ENCODE peak calls at places on chromosomes 12 and 14, in seven cellular contexts. M is upper lobe of right lung, H is AG09319, G is foreskin fibroblast, Q is psoas muscle, W is adrenal gland, X is BJ. K is an unnamed sample.

GRCh38 chr12:633731-634130 is 29.5 kb downstream of the NINJ2 start:
- DNase-seq in M (no peak), H (no peak), G (no peak), Q (no peak), W (no peak), X (no peak), K (no peak)

GRCh38 chr14:93964281-93964680 is 12.1 kb downstream of the ASB2 start:
- DNase-seq in M (no peak), H (no peak), G (no peak), Q (peak), W (no peak), X (no peak), K (no peak)

GRCh38 chr12:112905451-112906089 is 1.2 kb upstream of the OAS1 start:
- DNase-seq in M (no peak), H (no peak), G (no peak), Q (no peak), W (peak), X (no peak), K (no peak)

GRCh38 chr12:116478243-116478773 is 80.9 kb upstream of the MAP1LC3B2 start:
- DNase-seq in M (no peak), H (no peak), G (no peak), Q (no peak), W (no peak), X (no peak), K (no peak)

GRCh38 chr14:94543450-94544123 is 17.7 kb upstream of the SERPINA4 start:
- DNase-seq in M (peak), H (no peak), G (no peak), Q (no peak), W (peak), X (no peak), K (no peak)

GRCh38 chr12:106586803-106587684 is 4.2 kb downstream of the RFX4 start:
- DNase-seq in M (no peak), H (no peak), G (no peak), Q (no peak), W (no peak), X (no peak), K (no peak)

GRCh38 chr14:20327005-20327869 is 5.8 kb downstream of the CCNB1IP1 start:
- DNase-seq in M (no peak), H (peak), G (peak), Q (no peak), W (peak), X (no peak), K (no peak)

GRCh38 chr14:96072746-96073145 is 33.6 kb downstream of the C14orf132 start:
- DNase-seq in M (no peak), H (no peak), G (no peak), Q (no peak), W (no peak), X (no peak), K (no peak)

GRCh38 chr14:91911474-91912032 is 35.9 kb downstream of the FBLN5 start:
- DNase-seq in M (no peak), H (no peak), G (peak), Q (no peak), W (peak), X (no peak), K (peak)

GRCh38 chr12:87274594-87275245 is 754.5 kb downstream of the C12orf50 start:
- DNase-seq in M (no peak), H (no peak), G (no peak), Q (no peak), W (no peak), X (no peak), K (no peak)

GRCh38 chr12:62917066-62917465 is 17.9 kb downstream of the PPM1H start:
- DNase-seq in M (no peak), H (no peak), G (no peak), Q (no peak), W (no peak), X (no peak), K (no peak)

GRCh38 chr14:68372363-68372762 is 420.5 kb downstream of the ZFP36L1 start:
- DNase-seq in M (no peak), H (no peak), G (no peak), Q (no peak), W (no peak), X (no peak), K (no peak)

GRCh38 chr12:20560935-20561334 is 134.2 kb upstream of the SLCO1C1 start:
- DNase-seq in M (no peak), H (no peak), G (no peak), Q (no peak), W (no peak), X (no peak), K (no peak)

GRCh38 chr12:64085154-64085553 is 136.9 kb downstream of the KICS2 start:
- DNase-seq in M (no peak), H (no peak), G (no peak), Q (no peak), W (no peak), X (no peak), K (no peak)

GRCh38 chr12:75196865-75197264 is 12.8 kb downstream of the KCNC2 start:
- DNase-seq in M (no peak), H (no peak), G (no peak), Q (no peak), W (no peak), X (no peak), K (no peak)

GRCh38 chr12:27970391-27970980 is 2.0 kb downstream of the PTHLH start:
- DNase-seq in M (no peak), H (no peak), G (peak), Q (peak), W (peak), X (no peak), K (no peak)

GRCh38 chr12:229441-230191 is 15.7 kb upstream of the SLC6A12 start:
- DNase-seq in M (peak), H (no peak), G (no peak), Q (no peak), W (no peak), X (no peak), K (no peak)

GRCh38 chr14:58703149-58703509 is 65.4 kb downstream of the DACT1 start:
- DNase-seq in M (no peak), H (no peak), G (no peak), Q (no peak), W (no peak), X (no peak), K (peak)

GRCh38 chr12:92370828-92371227 is 225.2 kb upstream of the BTG1 start:
- DNase-seq in M (no peak), H (no peak), G (no peak), Q (no peak), W (no peak), X (no peak), K (no peak)

GRCh38 chr12:95996034-95996658 is at the start of gene HAL:
- DNase-seq in M (peak), H (no peak), G (no peak), Q (no peak), W (peak), X (no peak), K (peak)

GRCh38 chr12:53495903-53496751 is 3.1 kb downstream of the MAP3K12 start:
- DNase-seq in M (peak), H (peak), G (peak), Q (peak), W (peak), X (peak), K (peak)

GRCh38 chr12:70756118-70756517 is 118.9 kb upstream of the PTPRB start:
- DNase-seq in M (no peak), H (no peak), G (peak), Q (no peak), W (no peak), X (peak), K (no peak)

GRCh38 chr14:73239463-73240241 is 2.3 kb downstream of the PAPLN start:
- DNase-seq in M (no peak), H (no peak), G (peak), Q (peak), W (peak), X (no peak), K (peak)

GRCh38 chr12:67302162-67302561 is 33.0 kb downstream of the CAND1 start:
- DNase-seq in M (no peak), H (no peak), G (no peak), Q (no peak), W (no peak), X (no peak), K (no peak)

GRCh38 chr12:116381240-116381743 is 103.8 kb upstream of the MED13L start:
- DNase-seq in M (no peak), H (no peak), G (no peak), Q (no peak), W (no peak), X (no peak), K (no peak)

GRCh38 chr14:47626151-47627035 is 49.0 kb downstream of the MDGA2 start:
- DNase-seq in M (no peak), H (no peak), G (no peak), Q (no peak), W (no peak), X (no peak), K (no peak)

GRCh38 chr14:79044894-79045624 is 874.9 kb downstream of the NRXN3 start:
- DNase-seq in M (no peak), H (no peak), G (peak), Q (no peak), W (no peak), X (peak), K (peak)

GRCh38 chr12:3168775-3169221 is 91.6 kb downstream of the TSPAN9 start:
- DNase-seq in M (no peak), H (peak), G (peak), Q (peak), W (peak), X (peak), K (no peak)

GRCh38 chr14:56874375-56874774 is 64.1 kb upstream of the OTX2 start:
- DNase-seq in M (no peak), H (no peak), G (no peak), Q (no peak), W (peak), X (no peak), K (peak)

GRCh38 chr14:33792387-33793368 is 158.2 kb downstream of the EGLN3 start:
- DNase-seq in M (peak), H (peak), G (peak), Q (peak), W (peak), X (peak), K (peak)

GRCh38 chr12:11769723-11770514 is 120.4 kb downstream of the ETV6 start:
- DNase-seq in M (no peak), H (no peak), G (no peak), Q (no peak), W (no peak), X (no peak), K (peak)

GRCh38 chr14:74324945-74325361 is 22.2 kb upstream of the ABCD4 start:
- DNase-seq in M (no peak), H (no peak), G (peak), Q (no peak), W (no peak), X (no peak), K (no peak)

GRCh38 chr12:95443458-95443857 is 30.5 kb upstream of the METAP2 start:
- DNase-seq in M (no peak), H (no peak), G (no peak), Q (no peak), W (no peak), X (no peak), K (no peak)

GRCh38 chr12:42666671-42667243 is 77.2 kb upstream of the PRICKLE1 start:
- DNase-seq in M (no peak), H (no peak), G (no peak), Q (no peak), W (no peak), X (no peak), K (no peak)

GRCh38 chr14:21825147-21825743 is 151.6 kb upstream of the OR4E1 start:
- DNase-seq in M (no peak), H (no peak), G (no peak), Q (no peak), W (no peak), X (no peak), K (no peak)

GRCh38 chr12:27434673-27435565 is 11.6 kb upstream of the SMCO2 start:
- DNase-seq in M (no peak), H (no peak), G (peak), Q (no peak), W (peak), X (no peak), K (no peak)

GRCh38 chr14:31127690-31128089 is 79.9 kb downstream of the HECTD1 start:
- DNase-seq in M (no peak), H (no peak), G (no peak), Q (no peak), W (no peak), X (no peak), K (no peak)

DNA sequence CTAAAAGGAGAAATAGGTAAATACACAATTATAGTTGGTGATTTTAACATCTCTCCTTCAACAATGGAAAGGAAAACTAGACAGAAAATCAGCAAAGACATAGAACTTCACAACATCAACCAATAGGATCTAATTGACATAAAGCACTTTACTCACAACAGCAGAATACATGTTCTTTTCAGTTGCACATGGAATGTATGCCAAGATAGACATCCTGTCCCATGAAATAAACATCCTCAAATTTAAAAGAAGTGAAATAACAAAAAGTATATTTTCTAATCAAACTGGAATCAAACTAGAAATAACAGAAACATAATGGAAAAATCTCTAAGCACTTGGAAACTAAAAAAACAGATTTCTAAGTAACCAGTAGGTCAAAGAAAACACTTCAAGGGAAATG is 296.2 kb upstream of the RGS6 start:
- DNase-seq in M (no peak), H (no peak), G (no peak), Q (no peak), W (no peak), X (no peak), K (no peak)
- TF ChIP-seq CTCF in M (no peak), H (no peak), G (no peak), Q (no peak), W (no peak), X (no peak), K (no peak)

DNA sequence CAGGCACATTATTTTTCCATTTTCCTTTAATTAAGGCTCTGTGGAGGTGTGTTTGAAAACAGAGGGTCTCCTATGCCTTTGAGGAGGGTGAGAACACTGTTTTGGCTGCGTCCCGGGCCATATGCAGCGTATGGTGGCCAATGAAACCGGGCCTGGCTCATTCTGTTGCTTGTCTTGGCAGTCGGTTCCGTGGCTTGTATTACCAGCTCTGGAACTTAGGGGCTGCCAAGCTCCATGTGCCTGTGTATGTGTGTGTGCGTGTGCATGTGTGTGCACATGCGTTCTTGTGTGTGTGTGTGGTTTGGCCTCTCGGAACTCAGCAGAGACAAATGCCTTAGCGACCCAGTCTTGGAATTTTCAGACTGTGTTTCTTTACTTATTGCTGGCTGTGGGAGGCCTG is 2.7 kb downstream of the JDP2 start:
- DNase-seq in M (no peak), H (peak), G (peak), Q (peak), W (no peak), X (no peak), K (no peak)
- TF ChIP-seq CTCF in M (no peak), H (no peak), G (no peak), Q (no peak), W (no peak), X (no peak), K (no peak)

GRCh38 chr14:100827751-100828447 is 2.0 kb downstream of the MEG3 start:
- DNase-seq in M (no peak), H (peak), G (peak), Q (no peak), W (peak), X (no peak), K (no peak)
- TF ChIP-seq CTCF in M (peak), H (peak), G (peak), Q (peak), W (peak), X (peak), K (no peak)

DNA sequence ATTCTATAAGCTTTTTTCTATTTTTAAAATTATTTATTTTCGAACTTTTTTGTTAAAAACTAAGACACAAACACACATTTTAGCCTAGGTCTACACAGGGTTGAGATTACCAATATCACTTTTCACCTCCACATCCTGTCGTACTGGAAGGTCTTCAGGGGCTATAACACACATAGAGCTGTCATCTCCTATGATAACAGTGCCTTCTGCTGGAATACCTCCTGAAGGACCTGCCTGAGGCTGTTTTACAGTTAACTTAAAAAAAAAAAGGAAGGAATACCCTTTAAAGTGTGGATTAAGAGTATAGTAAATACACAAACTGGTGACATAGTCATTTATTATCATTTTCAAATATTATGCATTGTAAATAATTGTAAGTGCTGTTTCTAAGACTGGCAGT is 43.0 kb downstream of the RASSF8 start:
- DNase-seq in M (no peak), H (no peak), G (no peak), Q (no peak), W (no peak), X (no peak), K (no peak)
- TF ChIP-seq CTCF in M (no peak), H (no peak), G (no peak), Q (no peak), W (no peak), X (no peak), K (no peak)

DNA sequence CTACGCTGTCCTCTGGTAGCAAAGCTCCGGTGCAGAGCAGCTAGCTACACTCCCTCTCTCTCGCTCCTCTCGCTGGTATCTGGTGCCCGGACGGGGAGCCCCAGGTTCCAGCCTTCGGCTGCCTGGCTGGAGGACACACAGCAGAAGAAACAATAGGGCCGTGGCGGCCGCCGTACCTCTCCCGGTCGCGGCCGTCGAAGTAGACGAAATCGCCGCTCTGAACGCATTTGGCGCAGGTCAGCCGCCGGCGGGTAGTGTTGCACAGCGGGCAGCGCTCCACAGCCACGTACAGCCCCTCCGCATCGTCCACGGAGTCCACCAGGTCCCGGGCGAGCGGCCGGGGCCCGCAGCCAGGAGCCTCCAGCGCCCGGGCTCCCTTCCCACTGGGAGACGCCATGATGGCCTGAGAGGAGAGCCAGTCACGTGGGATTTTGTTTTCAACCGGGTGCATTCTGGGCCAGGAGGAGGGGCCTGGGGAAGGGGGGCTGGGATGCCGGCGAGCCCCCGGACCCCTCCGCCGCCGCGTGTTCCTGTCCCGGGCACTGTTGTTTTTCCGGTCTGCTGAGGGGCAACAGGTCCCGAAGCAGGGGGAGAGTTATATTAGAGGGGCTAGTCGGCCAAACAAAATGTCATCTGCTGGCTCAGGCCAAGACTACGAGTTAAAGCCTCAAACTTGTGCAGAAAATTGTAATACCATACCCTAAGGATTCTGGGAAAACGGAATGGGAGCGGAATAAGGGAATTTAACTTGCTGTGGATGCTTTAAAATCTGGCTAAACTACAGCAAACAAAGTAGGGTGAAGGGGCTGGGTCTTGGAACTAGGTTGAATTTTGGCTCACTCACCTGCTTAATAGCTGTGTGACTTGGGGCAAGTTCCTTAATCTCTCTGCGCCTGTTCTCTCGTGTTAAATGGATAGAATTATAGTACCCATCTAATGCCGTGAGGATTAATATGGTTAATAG is at the start of gene ATG14:
- DNase-seq in M (peak), H (peak), G (peak), Q (peak), W (peak), X (no peak), K (peak)
- TF ChIP-seq CTCF in M (no peak), H (no peak), G (no peak), Q (no peak), W (no peak), X (no peak), K (no peak)

DNA sequence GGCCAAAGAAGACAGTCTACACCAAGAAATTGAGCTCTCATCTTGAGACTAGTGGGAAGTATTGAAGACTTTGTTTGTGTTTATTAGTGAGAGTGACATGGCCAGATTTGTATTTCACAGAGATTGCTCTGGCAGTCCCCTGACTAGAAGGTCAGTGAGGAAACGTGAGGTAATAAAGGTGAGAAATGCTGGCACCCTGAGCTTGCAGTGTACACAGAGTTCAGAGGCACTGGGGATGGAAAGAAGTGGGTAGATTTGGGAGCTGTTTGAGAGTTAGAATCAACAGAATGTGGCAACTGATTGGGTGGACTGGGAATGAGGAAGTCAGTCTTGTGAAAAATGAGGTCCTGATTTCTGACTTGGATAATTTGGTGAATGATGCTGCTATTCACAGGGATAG is 336.9 kb downstream of the SNAPC1 start:
- DNase-seq in M (no peak), H (no peak), G (no peak), Q (no peak), W (no peak), X (no peak), K (no peak)
- TF ChIP-seq CTCF in M (no peak), H (no peak), G (no peak), Q (no peak), W (no peak), X (no peak), K (no peak)

GRCh38 chr14:51242545-51243490 is 2.8 kb downstream of the TMX1 start:
- DNase-seq in M (no peak), H (no peak), G (no peak), Q (no peak), W (no peak), X (no peak), K (no peak)
- TF ChIP-seq CTCF in M (no peak), H (no peak), G (no peak), Q (no peak), W (no peak), X (no peak), K (no peak)